ENCODE peak calls at places on chromosomes 2 and 18, in four cellular contexts. One of them, this sample, is unnamed.

GRCh38 chr2:166365803-166366420 is 9.8 kb downstream of the SCN9A start:
- DNase-seq in HEK293T: no peak
- DNase-seq in stimulated activated CD8-positive, alpha-beta memory T cell treated with anti-CD3 and anti-CD28 coated beads, Interleukin-2, amount 100 ng/mL, for 48 hours: no peak
- DNase-seq in Calu3: no peak
- DNase-seq in this sample: no peak

GRCh38 chr18:38996056-38996455 is 1430.5 kb upstream of the CELF4 start:
- DNase-seq in Calu3: no peak
- DNase-seq in stimulated activated CD8-positive, alpha-beta memory T cell treated with anti-CD3 and anti-CD28 coated beads, Interleukin-2, amount 100 ng/mL, for 48 hours: no peak
- DNase-seq in HEK293T: no peak
- DNase-seq in this sample: no peak

GRCh38 chr2:15058015-15058414 is 425.5 kb downstream of the LRATD1 start:
- DNase-seq in HEK293T: no peak
- DNase-seq in stimulated activated CD8-positive, alpha-beta memory T cell treated with anti-CD3 and anti-CD28 coated beads, Interleukin-2, amount 100 ng/mL, for 48 hours: no peak
- DNase-seq in Calu3: no peak
- DNase-seq in this sample: no peak

GRCh38 chr2:31333527-31334183 is 80.9 kb downstream of the XDH start:
- DNase-seq in stimulated activated CD8-positive, alpha-beta memory T cell treated with anti-CD3 and anti-CD28 coated beads, Interleukin-2, amount 100 ng/mL, for 48 hours: peak
- DNase-seq in Calu3: peak
- DNase-seq in HEK293T: peak
- DNase-seq in this sample: peak

GRCh38 chr2:240713928-240714746 is 22.5 kb downstream of the AQP12A start:
- DNase-seq in HEK293T: no peak
- DNase-seq in Calu3: no peak
- DNase-seq in stimulated activated CD8-positive, alpha-beta memory T cell treated with anti-CD3 and anti-CD28 coated beads, Interleukin-2, amount 100 ng/mL, for 48 hours: no peak
- DNase-seq in this sample: peak

GRCh38 chr2:20852670-20853069 is 29.8 kb upstream of the LDAH start:
- DNase-seq in stimulated activated CD8-positive, alpha-beta memory T cell treated with anti-CD3 and anti-CD28 coated beads, Interleukin-2, amount 100 ng/mL, for 48 hours: no peak
- DNase-seq in HEK293T: no peak
- DNase-seq in Calu3: no peak
- DNase-seq in this sample: no peak

GRCh38 chr2:23502096-23502495 is 117.1 kb downstream of the KLHL29 start:
- DNase-seq in HEK293T: no peak
- DNase-seq in stimulated activated CD8-positive, alpha-beta memory T cell treated with anti-CD3 and anti-CD28 coated beads, Interleukin-2, amount 100 ng/mL, for 48 hours: no peak
- DNase-seq in Calu3: no peak
- DNase-seq in this sample: no peak

GRCh38 chr2:45068643-45069140 is 59.4 kb upstream of the SIX2 start:
- DNase-seq in stimulated activated CD8-positive, alpha-beta memory T cell treated with anti-CD3 and anti-CD28 coated beads, Interleukin-2, amount 100 ng/mL, for 48 hours: no peak
- DNase-seq in Calu3: no peak
- DNase-seq in HEK293T: no peak
- DNase-seq in this sample: no peak

GRCh38 chr2:238761802-238762373 is 86.0 kb upstream of the TWIST2 start:
- DNase-seq in stimulated activated CD8-positive, alpha-beta memory T cell treated with anti-CD3 and anti-CD28 coated beads, Interleukin-2, amount 100 ng/mL, for 48 hours: no peak
- DNase-seq in Calu3: no peak
- DNase-seq in HEK293T: peak
- DNase-seq in this sample: no peak

GRCh38 chr18:77140439-77141109 is 8.0 kb upstream of the MBP start:
- DNase-seq in stimulated activated CD8-positive, alpha-beta memory T cell treated with anti-CD3 and anti-CD28 coated beads, Interleukin-2, amount 100 ng/mL, for 48 hours: no peak
- DNase-seq in Calu3: no peak
- DNase-seq in HEK293T: no peak
- DNase-seq in this sample: no peak

GRCh38 chr2:145751634-145752033 is 1231.7 kb upstream of the ZEB2 start:
- DNase-seq in Calu3: peak
- DNase-seq in stimulated activated CD8-positive, alpha-beta memory T cell treated with anti-CD3 and anti-CD28 coated beads, Interleukin-2, amount 100 ng/mL, for 48 hours: no peak
- DNase-seq in HEK293T: no peak
- DNase-seq in this sample: peak

GRCh38 chr2:99600929-99601680 is 111.3 kb upstream of the REV1 start:
- DNase-seq in Calu3: no peak
- DNase-seq in HEK293T: no peak
- DNase-seq in stimulated activated CD8-positive, alpha-beta memory T cell treated with anti-CD3 and anti-CD28 coated beads, Interleukin-2, amount 100 ng/mL, for 48 hours: no peak
- DNase-seq in this sample: no peak

GRCh38 chr2:145800201-145801091 is 1280.5 kb upstream of the ZEB2 start:
- DNase-seq in Calu3: peak
- DNase-seq in stimulated activated CD8-positive, alpha-beta memory T cell treated with anti-CD3 and anti-CD28 coated beads, Interleukin-2, amount 100 ng/mL, for 48 hours: no peak
- DNase-seq in HEK293T: no peak
- DNase-seq in this sample: peak

GRCh38 chr2:71713581-71714580 is 260.5 kb downstream of the DYSF start:
- DNase-seq in HEK293T: no peak
- DNase-seq in Calu3: no peak
- DNase-seq in stimulated activated CD8-positive, alpha-beta memory T cell treated with anti-CD3 and anti-CD28 coated beads, Interleukin-2, amount 100 ng/mL, for 48 hours: no peak
- DNase-seq in this sample: no peak

GRCh38 chr2:37630298-37630697 is 41.1 kb downstream of the CDC42EP3 start:
- DNase-seq in stimulated activated CD8-positive, alpha-beta memory T cell treated with anti-CD3 and anti-CD28 coated beads, Interleukin-2, amount 100 ng/mL, for 48 hours: no peak
- DNase-seq in Calu3: no peak
- DNase-seq in HEK293T: no peak
- DNase-seq in this sample: no peak

GRCh38 chr2:195363496-195363895 is 293.5 kb upstream of the SLC39A10 start:
- DNase-seq in stimulated activated CD8-positive, alpha-beta memory T cell treated with anti-CD3 and anti-CD28 coated beads, Interleukin-2, amount 100 ng/mL, for 48 hours: no peak
- DNase-seq in HEK293T: no peak
- DNase-seq in Calu3: no peak
- DNase-seq in this sample: no peak

GRCh38 chr2:144596074-144596871 is 76.4 kb upstream of the ZEB2 start:
- DNase-seq in stimulated activated CD8-positive, alpha-beta memory T cell treated with anti-CD3 and anti-CD28 coated beads, Interleukin-2, amount 100 ng/mL, for 48 hours: no peak
- DNase-seq in Calu3: peak
- DNase-seq in HEK293T: no peak
- DNase-seq in this sample: peak

GRCh38 chr18:66754335-66754734 is 150.4 kb upstream of the CDH19 start:
- DNase-seq in stimulated activated CD8-positive, alpha-beta memory T cell treated with anti-CD3 and anti-CD28 coated beads, Interleukin-2, amount 100 ng/mL, for 48 hours: no peak
- DNase-seq in Calu3: no peak
- DNase-seq in HEK293T: no peak
- DNase-seq in this sample: no peak

This sample was measured in small intestine.